ENCODE peak calls at places on chromosomes 4 and X, in ten cellular contexts. One of them, this sample, is unnamed. For H3K27me3, the result is how much of the 10 kb centered on the place peaks cover.

GRCh38 chrX:115372026-115372610 is 82.6 kb downstream of the LUZP4 start:
- DNase-seq in CD4-positive, alpha-beta memory T cell: no peak
- DNase-seq in heart left ventricle: no peak
- DNase-seq in GM23338: peak
- DNase-seq in fibroblast of lung: peak
- DNase-seq in breast epithelium: no peak
- DNase-seq in transverse colon: no peak
- DNase-seq in lower lobe of right lung: no peak
- DNase-seq in uterus: no peak
- DNase-seq in neural progenitor cell: peak
- DNase-seq in this sample: no peak

GRCh38 chr4:56134272-56134671 is 185.5 kb downstream of the CEP135 start:
- DNase-seq in heart left ventricle: peak
- DNase-seq in uterus: no peak
- DNase-seq in transverse colon: peak
- DNase-seq in breast epithelium: no peak
- DNase-seq in lower lobe of right lung: no peak
- DNase-seq in GM23338: peak
- DNase-seq in fibroblast of lung: peak
- DNase-seq in CD4-positive, alpha-beta memory T cell: no peak
- DNase-seq in neural progenitor cell: peak
- DNase-seq in this sample: peak

GRCh38 chrX:56994375-56995270 is 718 bp downstream of the SPIN3 start:
- DNase-seq in lower lobe of right lung: no peak
- DNase-seq in heart left ventricle: peak
- DNase-seq in transverse colon: no peak
- DNase-seq in neural progenitor cell: peak
- DNase-seq in fibroblast of lung: peak
- DNase-seq in GM23338: no peak
- DNase-seq in CD4-positive, alpha-beta memory T cell: no peak
- DNase-seq in breast epithelium: no peak
- DNase-seq in uterus: peak
- DNase-seq in this sample: peak

GRCh38 chrX:13078739-13079444 is 34.5 kb upstream of the FAM9C start:
- DNase-seq in neural progenitor cell: peak
- DNase-seq in transverse colon: peak
- DNase-seq in GM23338: no peak
- DNase-seq in uterus: peak
- DNase-seq in breast epithelium: no peak
- DNase-seq in fibroblast of lung: peak
- DNase-seq in heart left ventricle: peak
- DNase-seq in lower lobe of right lung: no peak
- DNase-seq in CD4-positive, alpha-beta memory T cell: no peak
- DNase-seq in this sample: peak

GRCh38 chr4:6768539-6768905 is 14.0 kb upstream of the KIAA0232 start:
- DNase-seq in fibroblast of lung: peak
- DNase-seq in lower lobe of right lung: peak
- DNase-seq in uterus: no peak
- DNase-seq in transverse colon: no peak
- DNase-seq in breast epithelium: peak
- DNase-seq in GM23338: no peak
- DNase-seq in CD4-positive, alpha-beta memory T cell: no peak
- DNase-seq in heart left ventricle: no peak
- DNase-seq in neural progenitor cell: no peak
- DNase-seq in this sample: no peak

GRCh38 chr4:78578674-78579430 is 27.3 kb downstream of the ANXA3 start:
- DNase-seq in CD4-positive, alpha-beta memory T cell: no peak
- DNase-seq in uterus: no peak
- DNase-seq in transverse colon: no peak
- DNase-seq in GM23338: no peak
- DNase-seq in lower lobe of right lung: no peak
- DNase-seq in neural progenitor cell: no peak
- DNase-seq in breast epithelium: no peak
- DNase-seq in fibroblast of lung: no peak
- DNase-seq in heart left ventricle: no peak
- DNase-seq in this sample: no peak

GRCh38 chr4:8739820-8740665 is 131.6 kb downstream of the HMX1 start:
- DNase-seq in transverse colon: no peak
- DNase-seq in uterus: no peak
- DNase-seq in heart left ventricle: no peak
- DNase-seq in CD4-positive, alpha-beta memory T cell: no peak
- DNase-seq in lower lobe of right lung: peak
- DNase-seq in fibroblast of lung: no peak
- DNase-seq in breast epithelium: peak
- DNase-seq in GM23338: no peak
- DNase-seq in neural progenitor cell: no peak
- DNase-seq in this sample: no peak

GRCh38 chr4:20050768-20051167 is 200.9 kb upstream of the SLIT2 start:
- DNase-seq in breast epithelium: no peak
- DNase-seq in fibroblast of lung: no peak
- DNase-seq in transverse colon: no peak
- DNase-seq in lower lobe of right lung: no peak
- DNase-seq in uterus: no peak
- DNase-seq in GM23338: no peak
- DNase-seq in heart left ventricle: no peak
- DNase-seq in neural progenitor cell: no peak
- DNase-seq in CD4-positive, alpha-beta memory T cell: no peak
- DNase-seq in this sample: no peak

GRCh38 chrX:75181721-75182120 is 25.6 kb upstream of the ABCB7 start:
- DNase-seq in uterus: no peak
- DNase-seq in fibroblast of lung: peak
- DNase-seq in lower lobe of right lung: no peak
- DNase-seq in GM23338: no peak
- DNase-seq in transverse colon: no peak
- DNase-seq in neural progenitor cell: no peak
- DNase-seq in CD4-positive, alpha-beta memory T cell: no peak
- DNase-seq in breast epithelium: no peak
- DNase-seq in heart left ventricle: no peak
- DNase-seq in this sample: no peak

GRCh38 chr4:56674984-56675383 is 6.1 kb downstream of the HOPX start:
- DNase-seq in lower lobe of right lung: no peak
- DNase-seq in fibroblast of lung: peak
- DNase-seq in neural progenitor cell: no peak
- DNase-seq in heart left ventricle: no peak
- DNase-seq in GM23338: no peak
- DNase-seq in transverse colon: no peak
- DNase-seq in breast epithelium: no peak
- DNase-seq in CD4-positive, alpha-beta memory T cell: no peak
- DNase-seq in uterus: no peak
- DNase-seq in this sample: no peak

GRCh38 chr4:23392860-23393458 is 496.9 kb downstream of the PPARGC1A start:
- DNase-seq in neural progenitor cell: no peak
- DNase-seq in uterus: no peak
- DNase-seq in breast epithelium: no peak
- DNase-seq in transverse colon: no peak
- DNase-seq in heart left ventricle: no peak
- DNase-seq in fibroblast of lung: no peak
- DNase-seq in CD4-positive, alpha-beta memory T cell: no peak
- DNase-seq in lower lobe of right lung: no peak
- DNase-seq in GM23338: no peak
- DNase-seq in this sample: peak

GRCh38 chr4:26748805-26749204 is 111.8 kb upstream of the STIM2 start:
- DNase-seq in neural progenitor cell: no peak
- DNase-seq in fibroblast of lung: no peak
- DNase-seq in transverse colon: no peak
- DNase-seq in breast epithelium: no peak
- DNase-seq in CD4-positive, alpha-beta memory T cell: no peak
- DNase-seq in lower lobe of right lung: no peak
- DNase-seq in uterus: no peak
- DNase-seq in GM23338: no peak
- DNase-seq in heart left ventricle: no peak
- DNase-seq in this sample: no peak

GRCh38 chr4:146654976-146655761 is 16.5 kb downstream of the POU4F2 start:
- DNase-seq in CD4-positive, alpha-beta memory T cell: no peak
- DNase-seq in fibroblast of lung: peak
- DNase-seq in lower lobe of right lung: no peak
- DNase-seq in breast epithelium: no peak
- DNase-seq in transverse colon: no peak
- DNase-seq in neural progenitor cell: peak
- DNase-seq in uterus: no peak
- DNase-seq in GM23338: peak
- DNase-seq in heart left ventricle: no peak
- DNase-seq in this sample: peak
- H3K27me3 ChIP-seq in CD4-positive, alpha-beta memory T cell: under half
- H3K27me3 ChIP-seq in fibroblast of lung: under half
- H3K27me3 ChIP-seq in lower lobe of right lung: half or more
- H3K27me3 ChIP-seq in breast epithelium: half or more
- H3K27me3 ChIP-seq in transverse colon: half or more
- H3K27me3 ChIP-seq in neural progenitor cell: half or more
- H3K27me3 ChIP-seq in uterus: under half
- H3K27me3 ChIP-seq in GM23338: half or more
- H3K27me3 ChIP-seq in heart left ventricle: half or more
- H3K27me3 ChIP-seq in this sample: under half

GRCh38 chrX:118117069-118117405 is 427 bp upstream of the KLHL13 start:
- DNase-seq in GM23338: no peak
- DNase-seq in breast epithelium: no peak
- DNase-seq in lower lobe of right lung: peak
- DNase-seq in CD4-positive, alpha-beta memory T cell: no peak
- DNase-seq in heart left ventricle: no peak
- DNase-seq in fibroblast of lung: no peak
- DNase-seq in uterus: no peak
- DNase-seq in transverse colon: no peak
- DNase-seq in neural progenitor cell: no peak
- DNase-seq in this sample: no peak

GRCh38 chrX:118115948-118116307 is 682 bp downstream of the KLHL13 start:
- DNase-seq in GM23338: no peak
- DNase-seq in neural progenitor cell: peak
- DNase-seq in uterus: no peak
- DNase-seq in transverse colon: no peak
- DNase-seq in lower lobe of right lung: no peak
- DNase-seq in heart left ventricle: no peak
- DNase-seq in CD4-positive, alpha-beta memory T cell: no peak
- DNase-seq in breast epithelium: no peak
- DNase-seq in fibroblast of lung: no peak
- DNase-seq in this sample: no peak

GRCh38 chrX:118116308-118117068 is at the start of gene KLHL13:
- DNase-seq in CD4-positive, alpha-beta memory T cell: no peak
- DNase-seq in breast epithelium: no peak
- DNase-seq in GM23338: peak
- DNase-seq in heart left ventricle: peak
- DNase-seq in neural progenitor cell: peak
- DNase-seq in transverse colon: peak
- DNase-seq in fibroblast of lung: peak
- DNase-seq in uterus: peak
- DNase-seq in lower lobe of right lung: peak
- DNase-seq in this sample: peak
- H3K4me3 ChIP-seq in CD4-positive, alpha-beta memory T cell: no peak
- H3K4me3 ChIP-seq in breast epithelium: peak
- H3K4me3 ChIP-seq in GM23338: peak
- H3K4me3 ChIP-seq in heart left ventricle: peak
- H3K4me3 ChIP-seq in neural progenitor cell: peak
- H3K4me3 ChIP-seq in transverse colon: peak
- H3K4me3 ChIP-seq in fibroblast of lung: peak
- H3K4me3 ChIP-seq in uterus: peak
- H3K4me3 ChIP-seq in lower lobe of right lung: peak
- H3K4me3 ChIP-seq in this sample: peak

GRCh38 chrX:40281341-40282005 is 183.7 kb upstream of the BCOR start:
- DNase-seq in uterus: no peak
- DNase-seq in breast epithelium: no peak
- DNase-seq in GM23338: no peak
- DNase-seq in heart left ventricle: no peak
- DNase-seq in neural progenitor cell: no peak
- DNase-seq in fibroblast of lung: no peak
- DNase-seq in transverse colon: no peak
- DNase-seq in CD4-positive, alpha-beta memory T cell: peak
- DNase-seq in lower lobe of right lung: no peak
- DNase-seq in this sample: no peak

GRCh38 chrX:40278340-40279090 is 180.8 kb upstream of the BCOR start:
- DNase-seq in heart left ventricle: no peak
- DNase-seq in lower lobe of right lung: no peak
- DNase-seq in uterus: no peak
- DNase-seq in neural progenitor cell: no peak
- DNase-seq in transverse colon: no peak
- DNase-seq in breast epithelium: no peak
- DNase-seq in GM23338: no peak
- DNase-seq in CD4-positive, alpha-beta memory T cell: peak
- DNase-seq in fibroblast of lung: peak
- DNase-seq in this sample: no peak

GRCh38 chrX:40277672-40278071 is 179.9 kb upstream of the BCOR start:
- DNase-seq in transverse colon: no peak
- DNase-seq in lower lobe of right lung: no peak
- DNase-seq in GM23338: no peak
- DNase-seq in uterus: no peak
- DNase-seq in neural progenitor cell: no peak
- DNase-seq in fibroblast of lung: no peak
- DNase-seq in heart left ventricle: no peak
- DNase-seq in CD4-positive, alpha-beta memory T cell: no peak
- DNase-seq in breast epithelium: no peak
- DNase-seq in this sample: no peak

GRCh38 chrX:40279762-40280161 is 182.0 kb upstream of the BCOR start:
- DNase-seq in CD4-positive, alpha-beta memory T cell: no peak
- DNase-seq in breast epithelium: no peak
- DNase-seq in fibroblast of lung: no peak
- DNase-seq in transverse colon: no peak
- DNase-seq in GM23338: no peak
- DNase-seq in uterus: no peak
- DNase-seq in heart left ventricle: no peak
- DNase-seq in neural progenitor cell: no peak
- DNase-seq in lower lobe of right lung: no peak
- DNase-seq in this sample: no peak

DNA sequence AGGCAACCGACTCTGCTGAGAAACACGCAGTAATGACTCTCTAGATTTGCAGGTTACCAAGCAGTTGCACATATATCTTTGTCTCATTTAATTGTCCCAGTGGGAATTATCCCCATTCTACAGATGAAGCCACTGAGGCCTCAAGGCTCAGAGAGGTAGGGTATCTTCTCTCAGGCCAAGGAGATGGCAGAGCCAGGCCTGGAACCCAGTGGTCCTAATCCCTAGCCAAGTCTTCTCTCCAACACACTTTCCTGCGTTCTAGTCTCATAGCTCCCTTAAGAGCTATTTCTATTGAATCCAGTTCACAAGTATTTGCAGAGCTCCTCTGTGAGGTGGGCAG is 181.3 kb upstream of the BCOR start:
- DNase-seq in CD4-positive, alpha-beta memory T cell: no peak
- DNase-seq in GM23338: no peak
- DNase-seq in neural progenitor cell: no peak
- DNase-seq in heart left ventricle: no peak
- DNase-seq in transverse colon: no peak
- DNase-seq in uterus: no peak
- DNase-seq in fibroblast of lung: no peak
- DNase-seq in breast epithelium: no peak
- DNase-seq in lower lobe of right lung: no peak
- DNase-seq in this sample: no peak
- H3K27ac ChIP-seq in CD4-positive, alpha-beta memory T cell: peak
- H3K27ac ChIP-seq in GM23338: no peak
- H3K27ac ChIP-seq in neural progenitor cell: no peak
- H3K27ac ChIP-seq in heart left ventricle: no peak
- H3K27ac ChIP-seq in transverse colon: no peak
- H3K27ac ChIP-seq in uterus: no peak
- H3K27ac ChIP-seq in fibroblast of lung: no peak
- H3K27ac ChIP-seq in breast epithelium: no peak
- H3K27ac ChIP-seq in lower lobe of right lung: no peak
- H3K27ac ChIP-seq in this sample: no peak

DNA sequence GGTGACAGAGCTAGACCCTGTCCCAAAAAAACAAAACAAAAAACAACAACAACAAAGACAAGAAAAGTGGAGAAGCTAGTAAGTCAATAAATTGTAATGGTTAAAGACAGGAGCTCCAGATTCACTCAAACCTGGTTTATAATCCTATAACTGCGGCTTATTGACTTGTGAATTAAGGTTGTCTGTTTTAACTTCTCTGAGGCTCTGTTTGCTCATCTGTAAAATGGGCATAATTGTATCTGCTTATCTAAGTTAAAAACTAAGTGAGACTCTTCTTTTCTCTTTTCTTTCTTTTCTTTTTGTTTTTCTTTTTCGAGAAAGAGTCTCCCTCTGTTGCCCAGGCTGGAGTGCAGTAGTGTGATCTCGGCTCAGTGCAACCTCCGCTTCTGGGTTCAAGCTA is 84.9 kb downstream of the SOWAHB start:
- DNase-seq in breast epithelium: no peak
- DNase-seq in GM23338: no peak
- DNase-seq in transverse colon: no peak
- DNase-seq in CD4-positive, alpha-beta memory T cell: no peak
- DNase-seq in uterus: no peak
- DNase-seq in neural progenitor cell: no peak
- DNase-seq in fibroblast of lung: no peak
- DNase-seq in lower lobe of right lung: no peak
- DNase-seq in heart left ventricle: no peak
- DNase-seq in this sample: no peak
- H3K27me3 ChIP-seq in breast epithelium: under half
- H3K27me3 ChIP-seq in GM23338: under half
- H3K27me3 ChIP-seq in transverse colon: under half
- H3K27me3 ChIP-seq in CD4-positive, alpha-beta memory T cell: under half
- H3K27me3 ChIP-seq in uterus: under half
- H3K27me3 ChIP-seq in neural progenitor cell: under half
- H3K27me3 ChIP-seq in fibroblast of lung: under half
- H3K27me3 ChIP-seq in lower lobe of right lung: under half
- H3K27me3 ChIP-seq in heart left ventricle: under half
- H3K27me3 ChIP-seq in this sample: under half